ENCODE peak calls at places on chromosomes 4 and X, in six cellular contexts. C, L, M, A, H and T are unnamed samples.

GRCh38 chr4:24736066-24736465 is 59.3 kb upstream of the SOD3 start:
- DNase-seq in L (no peak), M (no peak), A (peak), C (no peak), H (no peak), T (no peak)

GRCh38 chrX:68686684-68687045 is 39.2 kb downstream of the STARD8 start:
- DNase-seq in M (no peak), L (peak), C (peak), A (no peak), H (no peak), T (no peak)

GRCh38 chr4:89277412-89277811 is 30.2 kb downstream of the GPRIN3 start:
- DNase-seq in A (peak), M (no peak), L (no peak), H (no peak), C (no peak), T (no peak)

GRCh38 chr4:39044947-39045734 is 12.9 kb upstream of the TMEM156 start:
- DNase-seq in H (peak), C (no peak), M (peak), L (peak), A (no peak), T (no peak)

GRCh38 chr4:37892641-37893040 is 1.8 kb downstream of the TBC1D1 start:
- DNase-seq in A (no peak), L (no peak), H (no peak), C (no peak), M (no peak), T (no peak)

GRCh38 chr4:127560755-127561154 is 72.0 kb upstream of the INTU start:
- DNase-seq in H (no peak), L (no peak), A (no peak), M (no peak), C (no peak), T (no peak)

GRCh38 chrX:136076942-136077341 is 70.4 kb upstream of the FHL1 start:
- DNase-seq in H (no peak), M (no peak), L (no peak), C (no peak), A (no peak), T (no peak)

GRCh38 chr4:8280158-8280875 is 10.8 kb downstream of the HTRA3 start:
- DNase-seq in L (peak), M (no peak), A (no peak), H (peak), C (no peak), T (no peak)

GRCh38 chrX:7139202-7140081 is 8.1 kb upstream of the STS start:
- DNase-seq in L (no peak), A (peak), C (no peak), H (no peak), M (no peak), T (no peak)

GRCh38 chr4:95165926-95166524 is 382.7 kb downstream of the UNC5C start:
- DNase-seq in M (peak), A (peak), H (peak), C (peak), L (no peak), T (peak)

DNA sequence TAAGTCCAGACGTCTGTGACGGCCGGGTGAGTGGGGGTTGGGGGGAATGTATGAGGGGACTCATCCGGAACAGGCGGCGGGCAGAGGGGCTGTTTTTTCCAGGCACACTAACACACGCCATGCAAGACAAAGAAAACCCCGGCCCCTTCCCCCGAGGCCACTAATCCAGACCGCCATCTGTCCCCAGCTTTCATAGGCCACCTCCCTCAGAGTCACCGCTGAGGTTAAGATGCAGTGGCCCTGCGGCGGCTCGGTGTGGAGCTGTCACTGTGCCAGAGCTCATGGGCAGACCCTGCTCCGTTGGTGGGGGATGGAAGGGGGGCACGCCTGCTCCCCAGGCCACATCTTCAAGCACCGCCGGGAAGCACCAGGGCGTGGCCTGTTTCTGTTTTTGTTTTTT is 34.1 kb downstream of the SORCS2 start:
- DNase-seq in A (no peak), L (no peak), M (no peak), C (no peak), H (no peak), T (no peak)
- H3K27ac ChIP-seq in A (no peak), L (no peak), M (no peak), C (no peak), H (no peak), T (no peak)

GRCh38 chr4:1285790-1286553 is 3.7 kb upstream of the MAEA start:
- DNase-seq in M (peak), C (no peak), L (no peak), H (no peak), A (no peak), T (no peak)

GRCh38 chr4:1291091-1291490 is 1.4 kb downstream of the MAEA start:
- DNase-seq in H (no peak), A (no peak), C (no peak), L (no peak), M (no peak), T (no peak)

GRCh38 chr4:1290165-1290977 is 680 bp downstream of the MAEA start:
- DNase-seq in C (no peak), H (no peak), A (no peak), M (no peak), L (no peak), T (no peak)

GRCh38 chr4:1289232-1290164 is at the start of gene MAEA:
- DNase-seq in C (peak), L (peak), M (peak), H (peak), A (peak), T (peak)

GRCh38 chr4:1288786-1289185 is 905 bp upstream of the MAEA start:
- DNase-seq in H (no peak), A (no peak), C (no peak), L (no peak), M (no peak), T (no peak)
- H3K27ac ChIP-seq in H (no peak), A (no peak), C (peak), L (peak), M (peak), T (peak)

DNA sequence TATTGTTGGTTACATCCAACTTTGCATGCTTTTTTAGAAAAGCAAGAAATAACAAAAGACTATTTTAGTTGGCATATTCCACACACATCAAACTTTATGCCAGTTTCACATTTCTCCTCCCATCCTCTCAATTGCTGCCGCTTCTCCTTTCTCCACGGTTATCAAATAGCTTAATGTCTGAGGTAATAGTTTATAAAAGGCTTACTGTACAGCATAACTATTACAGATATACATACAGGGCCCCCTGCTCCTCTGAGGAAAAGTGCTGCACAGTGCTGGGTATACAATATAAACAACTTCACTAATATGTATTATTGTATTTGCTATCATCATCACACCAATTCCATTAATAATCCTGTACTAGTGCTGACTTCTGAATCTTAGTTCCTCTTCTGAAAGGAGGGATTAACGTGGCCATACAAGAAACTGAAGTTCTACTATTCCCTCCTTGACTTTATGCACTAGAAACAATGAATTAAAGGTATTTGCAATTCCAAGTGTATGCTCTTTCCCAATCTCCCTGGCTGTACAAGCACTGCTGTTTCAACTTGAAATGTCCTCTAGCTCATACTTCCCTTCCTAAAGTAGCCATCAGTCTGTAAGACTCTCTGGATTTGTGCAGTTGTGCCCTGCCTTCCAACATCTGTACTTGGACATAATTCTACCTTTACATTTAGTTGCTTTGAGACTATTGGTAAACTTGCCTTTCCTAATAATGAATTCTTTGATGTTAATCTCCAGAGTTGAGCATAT is 2.5 kb downstream of the CCNI start:
- DNase-seq in A (no peak), M (no peak), L (no peak), H (no peak), C (no peak), T (no peak)
- H3K27ac ChIP-seq in A (no peak), M (peak), L (peak), H (peak), C (peak), T (peak)

GRCh38 chr4:7018281-7018680 is 24.9 kb upstream of the TADA2B start:
- DNase-seq in L (no peak), C (no peak), A (no peak), M (no peak), H (no peak), T (no peak)
- H3K27ac ChIP-seq in L (no peak), C (no peak), A (no peak), M (no peak), H (no peak), T (no peak)